ENCODE peak calls at places on chromosome 2, in eight cellular contexts. K, C, X, O, B, F, D and E are unnamed samples.

GRCh38 chr2:23420840-23421476 is 36.0 kb downstream of the KLHL29 start:
- DNase-seq in D (no peak), O (peak; percentile 34), B (no peak), C (no peak), F (no peak), K (no peak), X (no peak), E (no peak)

GRCh38 chr2:71313016-71313766 is 18.4 kb upstream of the ZNF638 start:
- DNase-seq in O (no peak), X (no peak), C (no peak), D (no peak), F (no peak), B (no peak), K (no peak), E (no peak)

GRCh38 chr2:7672685-7673071 is 755.5 kb downstream of the RNF144A start:
- DNase-seq in C (no peak), B (no peak), X (no peak), D (no peak), O (no peak), F (no peak), K (no peak), E (no peak)

GRCh38 chr2:70145851-70146739 is 44.7 kb downstream of the C2orf42 start:
- DNase-seq in X (no peak), F (no peak), D (no peak), B (no peak), K (no peak), C (no peak), O (no peak), E (no peak)

GRCh38 chr2:30940805-30941204 is 133.6 kb upstream of the CAPN13 start:
- DNase-seq in X (no peak), K (no peak), C (no peak), F (no peak), D (no peak), B (no peak), O (no peak), E (no peak)

GRCh38 chr2:40041983-40042382 is 262.9 kb upstream of the THUMPD2 start:
- DNase-seq in D (peak; percentile 61), O (no peak), X (no peak), B (peak; percentile 71), F (no peak), C (no peak), K (no peak), E (no peak)

GRCh38 chr2:108632748-108633147 is 86.5 kb upstream of the RANBP2 start:
- DNase-seq in B (no peak), C (no peak), O (no peak), D (no peak), F (no peak), K (no peak), X (no peak), E (no peak)

GRCh38 chr2:187528042-187528441 is 26.2 kb downstream of the TFPI start:
- DNase-seq in D (no peak), C (no peak), O (no peak), X (no peak), K (no peak), F (no peak), B (no peak), E (no peak)

GRCh38 chr2:222353998-222354397 is 55.2 kb upstream of the PAX3 start:
- DNase-seq in D (no peak), O (no peak), B (no peak), F (no peak), K (no peak), X (no peak), C (no peak), E (no peak)